ENCODE peak calls at places on chromosomes 1 and 21, in eight cellular contexts. V, N, E, K, I, B, Q and D are unnamed samples.
A peak's percentile ranks its signal among the peaks of the same experiment; 100 is the strongest.

GRCh38 chr1:62082456-62083363 is 111.9 kb upstream of the L1TD1 start:
- DNase-seq in V (peak; percentile 61), N (no peak), E (peak; percentile 45), K (no peak), I (peak; percentile 39), B (no peak), Q (peak; percentile 35), D (no peak)

GRCh38 chr1:180151508-180151907 is 3.2 kb upstream of the QSOX1 start:
- DNase-seq in V (peak; percentile 81), N (no peak), E (no peak), K (no peak), I (no peak), B (no peak), Q (no peak), D (no peak)

GRCh38 chr1:92903765-92904164 is 57.5 kb downstream of the DIPK1A start:
- DNase-seq in V (no peak), N (no peak), E (no peak), K (no peak), I (no peak), B (no peak), Q (no peak), D (no peak)

GRCh38 chr1:204418174-204419063 is 6.8 kb upstream of the PPP1R15B start:
- DNase-seq in V (no peak), N (no peak), E (no peak), K (no peak), I (no peak), B (no peak), Q (no peak), D (no peak)

GRCh38 chr1:62508187-62508758 is 71.4 kb downstream of the USP1 start:
- DNase-seq in V (peak; percentile 74), N (no peak), E (no peak), K (no peak), I (no peak), B (peak; percentile 24), Q (no peak), D (peak; percentile 20)

GRCh38 chr1:236774926-236775325 is 20.2 kb upstream of the MTR start:
- DNase-seq in V (peak; percentile 71), N (no peak), E (no peak), K (no peak), I (no peak), B (peak; percentile 16), Q (no peak), D (no peak)

GRCh38 chr1:69172003-69173000 is 395.4 kb upstream of the LRRC7 start:
- DNase-seq in V (peak; percentile 63), N (no peak), E (no peak), K (no peak), I (no peak), B (no peak), Q (no peak), D (no peak)

GRCh38 chr1:220775238-220775853 is 11.4 kb upstream of the MTARC1 start:
- DNase-seq in V (peak; percentile 37), N (no peak), E (peak; percentile 54), K (no peak), I (no peak), B (no peak), Q (no peak), D (no peak)

GRCh38 chr1:154758346-154758745 is 111.7 kb downstream of the KCNN3 start:
- DNase-seq in V (no peak), N (no peak), E (no peak), K (no peak), I (no peak), B (no peak), Q (no peak), D (no peak)

GRCh38 chr1:91732291-91732953 is 153.5 kb downstream of the TGFBR3 start:
- DNase-seq in V (peak; percentile 48), N (no peak), E (no peak), K (peak; percentile 88), I (peak; percentile 64), B (no peak), Q (peak; percentile 37), D (no peak)

GRCh38 chr1:184181044-184181443 is 129.5 kb downstream of the TSEN15 start:
- DNase-seq in V (no peak), N (no peak), E (no peak), K (no peak), I (no peak), B (no peak), Q (no peak), D (no peak)

GRCh38 chr1:43978551-43979260 is at the start of gene B4GALT2:
- DNase-seq in V (peak; percentile 45), N (no peak), E (peak; percentile 68), K (no peak), I (no peak), B (no peak), Q (no peak), D (peak; percentile 41)

GRCh38 chr1:8218351-8219092 is 99.4 kb upstream of the SLC45A1 start:
- DNase-seq in V (peak; percentile 61), N (no peak), E (no peak), K (no peak), I (no peak), B (no peak), Q (no peak), D (no peak)

GRCh38 chr1:233328661-233329498 is 1.4 kb downstream of the MAP3K21 start:
- DNase-seq in V (peak; percentile 2), N (no peak), E (peak; percentile 48), K (peak; percentile 75), I (peak; percentile 19), B (no peak), Q (peak; percentile 35), D (peak; percentile 7)

GRCh38 chr1:92362970-92363369 is 64.1 kb downstream of the RPAP2 start:
- DNase-seq in V (no peak), N (no peak), E (no peak), K (no peak), I (no peak), B (no peak), Q (no peak), D (no peak)

GRCh38 chr1:155940993-155941844 is at the start of gene RXFP4:
- DNase-seq in V (no peak), N (peak; percentile 65), E (no peak), K (peak; percentile 85), I (no peak), B (no peak), Q (peak; percentile 13), D (no peak)

GRCh38 chr1:179305450-179305849 is 11.9 kb downstream of the SOAT1 start:
- DNase-seq in V (no peak), N (no peak), E (no peak), K (no peak), I (no peak), B (no peak), Q (no peak), D (no peak)

GRCh38 chr1:179883739-179884138 is 1.7 kb downstream of the TOR1AIP1 start:
- DNase-seq in V (no peak), N (no peak), E (peak; percentile 57), K (no peak), I (no peak), B (no peak), Q (no peak), D (peak; percentile 90)

GRCh38 chr1:247054992-247055415 is 23.6 kb downstream of the ZNF670 start:
- DNase-seq in V (peak; percentile 79), N (no peak), E (no peak), K (no peak), I (no peak), B (no peak), Q (no peak), D (no peak)

GRCh38 chr21:43817157-43818086 is 28.0 kb downstream of the RRP1 start:
- DNase-seq in V (no peak), N (no peak), E (no peak), K (peak; percentile 67), I (no peak), B (no peak), Q (no peak), D (no peak)

GRCh38 chr1:183515002-183515689 is 42.8 kb downstream of the SMG7 start:
- DNase-seq in V (peak; percentile 52), N (no peak), E (no peak), K (no peak), I (no peak), B (no peak), Q (no peak), D (no peak)

GRCh38 chr1:201655243-201655642 is 116.3 kb downstream of the NAV1 start:
- DNase-seq in V (peak; percentile 73), N (no peak), E (peak; percentile 48), K (no peak), I (no peak), B (peak; percentile 41), Q (no peak), D (no peak)

GRCh38 chr1:228150458-228151169 is 884 bp downstream of the GJC2 start:
- DNase-seq in V (peak; percentile 96), N (peak; percentile 70), E (peak; percentile 24), K (peak; percentile 80), I (peak; percentile 62), B (peak; percentile 70), Q (peak; percentile 32), D (no peak)

GRCh38 chr1:54287176-54287650 is 87.2 kb downstream of the MRPL37 start:
- DNase-seq in V (peak; percentile 88), N (peak; percentile 98), E (peak; percentile 59), K (peak; percentile 97), I (peak; percentile 79), B (peak; percentile 82), Q (no peak), D (peak; percentile 73)
- H3K4me1 ChIP-seq in V (peaks cover 58% of the 10 kb centered on the region), N (no peaks in the 10 kb centered on the region), E (peaks cover 24% of the 10 kb centered on the region), K (peaks cover 41% of the 10 kb centered on the region), I (peaks cover 65% of the 10 kb centered on the region), B (peaks cover 67% of the 10 kb centered on the region), Q (peaks cover 8% of the 10 kb centered on the region), D (peaks cover 90% of the 10 kb centered on the region)

DNA sequence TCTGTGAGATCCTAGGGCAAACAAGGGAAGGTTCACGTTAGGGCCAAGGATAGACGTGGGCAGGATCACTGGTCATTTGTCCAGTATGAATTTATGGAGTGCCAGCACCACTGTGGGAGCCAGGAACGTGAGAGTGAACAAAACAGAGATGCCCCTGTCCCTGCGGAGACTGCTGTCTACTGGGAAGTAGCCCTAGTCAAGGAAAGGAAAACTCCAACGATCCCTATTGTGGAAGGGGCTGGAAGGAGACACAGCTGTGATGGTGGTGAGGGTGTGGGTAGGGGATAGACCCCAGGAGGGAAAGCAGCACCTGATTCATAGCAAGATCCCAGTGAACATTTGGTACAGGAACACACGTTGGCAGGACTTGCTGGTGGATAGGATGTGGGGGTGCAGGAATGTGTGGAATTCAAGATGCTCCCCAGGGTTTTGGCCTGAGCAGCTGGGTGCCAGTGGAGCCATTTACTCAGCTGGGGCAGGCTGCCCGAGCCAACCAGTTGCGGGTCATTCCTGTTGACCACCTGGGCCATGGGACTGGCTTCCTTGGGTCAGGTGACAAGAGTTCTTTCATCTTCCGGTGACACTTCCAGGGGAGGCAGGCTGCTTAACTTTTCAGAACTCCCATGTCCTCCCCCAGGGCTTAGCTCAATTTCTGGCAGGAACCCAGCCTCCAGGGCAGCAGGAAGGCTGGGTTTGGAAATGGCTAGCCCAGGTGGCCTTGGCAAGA is 1.2 kb upstream of the ATP13A2 start:
- DNase-seq in V (peak; percentile 50), N (no peak), E (peak; percentile 49), K (peak; percentile 35), I (no peak), B (no peak), Q (no peak), D (no peak)
- H3K4me1 ChIP-seq in V (no peaks in the 10 kb centered on the region), N (no peaks in the 10 kb centered on the region), E (peaks cover 20% of the 10 kb centered on the region), K (peaks cover 6% of the 10 kb centered on the region), I (peaks cover 33% of the 10 kb centered on the region), B (peaks cover 51% of the 10 kb centered on the region), Q (peaks cover 23% of the 10 kb centered on the region), D (peaks cover 15% of the 10 kb centered on the region)

GRCh38 chr21:42526379-42526727 is 12.7 kb downstream of the SLC37A1 start:
- DNase-seq in V (no peak), N (peak; percentile 65), E (no peak), K (peak; percentile 77), I (peak; percentile 72), B (no peak), Q (no peak), D (no peak)
- H3K4me1 ChIP-seq in V (peaks cover 20% of the 10 kb centered on the region), N (no peaks in the 10 kb centered on the region), E (peaks cover 4% of the 10 kb centered on the region), K (peaks cover 15% of the 10 kb centered on the region), I (peaks cover 29% of the 10 kb centered on the region), B (peaks cover 52% of the 10 kb centered on the region), Q (no peaks in the 10 kb centered on the region), D (peaks cover 16% of the 10 kb centered on the region)

GRCh38 chr21:34884346-34884929 is 164.7 kb downstream of the RUNX1 start:
- DNase-seq in V (no peak), N (no peak), E (no peak), K (no peak), I (no peak), B (no peak), Q (no peak), D (no peak)
- H3K4me1 ChIP-seq in V (peaks cover 8% of the 10 kb centered on the region), N (no peaks in the 10 kb centered on the region), E (no peaks in the 10 kb centered on the region), K (peaks cover 8% of the 10 kb centered on the region), I (peaks cover 9% of the 10 kb centered on the region), B (peaks cover 53% of the 10 kb centered on the region), Q (no peaks in the 10 kb centered on the region), D (peaks cover 32% of the 10 kb centered on the region)